ENCODE peak calls at places on chromosomes 7 and 10, in seven cellular contexts. D is CD4-positive, alpha-beta T cell; L is fibroblast of pulmonary artery; C is WTC11; R is adrenal gland; N is DND-41; B is AG10803. X is an unnamed sample.

GRCh38 chr7:128003179-128003578 is 28.1 kb downstream of the LRRC4 start:
- DNase-seq in D (no peak), L (no peak), C (no peak), R (no peak), N (no peak), B (no peak), X (no peak)

GRCh38 chr7:135956393-135956792 is 20.8 kb downstream of the MTPN start:
- DNase-seq in D (no peak), L (no peak), C (no peak), R (no peak), N (no peak), B (no peak), X (no peak)

GRCh38 chr10:46538723-46539426 is 17.6 kb downstream of the GPRIN2 start:
- DNase-seq in D (no peak), L (no peak), C (peak; percentile 1), R (no peak), N (no peak), B (no peak), X (no peak)

GRCh38 chr10:8803992-8804391 is 749.5 kb downstream of the GATA3 start:
- DNase-seq in D (no peak), L (no peak), C (no peak), R (no peak), N (no peak), B (no peak), X (no peak)

GRCh38 chr7:35657125-35657524 is 37.8 kb downstream of the HERPUD2 start:
- DNase-seq in D (no peak), L (no peak), C (no peak), R (no peak), N (no peak), B (no peak), X (no peak)

GRCh38 chr10:42783181-42783549 is 570 bp downstream of the BMS1 start:
- DNase-seq in D (no peak), L (peak; percentile 77), C (no peak), R (peak; percentile 75), N (peak; percentile 8), B (peak; percentile 41), X (no peak)

GRCh38 chr7:132145466-132145865 is 430.8 kb downstream of the PLXNA4 start:
- DNase-seq in D (no peak), L (peak; percentile 65), C (no peak), R (peak; percentile 58), N (no peak), B (peak; percentile 89), X (no peak)

GRCh38 chr7:155032978-155033377 is 30.1 kb upstream of the PAXIP1 start:
- DNase-seq in D (no peak), L (no peak), C (no peak), R (no peak), N (no peak), B (no peak), X (no peak)

GRCh38 chr10:24901686-24902399 is 50.6 kb downstream of the PRTFDC1 start:
- DNase-seq in D (no peak), L (peak; percentile 91), C (no peak), R (peak; percentile 87), N (no peak), B (peak; percentile 92), X (no peak)

GRCh38 chr10:43824934-43825333 is 176.3 kb upstream of the ZNF32 start:
- DNase-seq in D (no peak), L (peak; percentile 64), C (no peak), R (peak; percentile 81), N (no peak), B (peak; percentile 76), X (no peak)

GRCh38 chr10:110629680-110630191 is 14.4 kb upstream of the RBM20 start:
- DNase-seq in D (no peak), L (peak; percentile 13), C (no peak), R (no peak), N (no peak), B (peak; percentile 35), X (no peak)

GRCh38 chr7:94400022-94400421 is 5.3 kb downstream of the COL1A2 start:
- DNase-seq in D (no peak), L (peak; percentile 14), C (no peak), R (no peak), N (no peak), B (peak; percentile 63), X (no peak)

GRCh38 chr10:125375210-125375609 is 214.8 kb upstream of the CTBP2 start:
- DNase-seq in D (no peak), L (no peak), C (no peak), R (no peak), N (no peak), B (no peak), X (no peak)

GRCh38 chr10:125982256-125982948 is 86.0 kb downstream of the FANK1 start:
- DNase-seq in D (no peak), L (peak; percentile 81), C (peak; percentile 33), R (peak; percentile 81), N (peak; percentile 14), B (peak; percentile 69), X (no peak)

GRCh38 chr7:50657341-50657873 is 92.2 kb upstream of the DDC start:
- DNase-seq in D (no peak), L (peak; percentile 84), C (no peak), R (peak; percentile 85), N (no peak), B (peak; percentile 84), X (no peak)
- TF ChIP-seq CTCF in D (no peak), L (peak; percentile 27), C (no peak), R (peak; percentile 51), N (no peak), B (peak; percentile 40), X (no peak)

GRCh38 chr10:96025566-96025965 is 17.8 kb upstream of the CCNJ start:
- DNase-seq in D (no peak), L (peak; percentile 3), C (peak; percentile 52), R (no peak), N (peak; percentile 13), B (peak; percentile 8), X (no peak)
- TF ChIP-seq CTCF in D (no peak), L (peak; percentile 27), C (no peak), R (no peak), N (peak; percentile 40), B (peak; percentile 23), X (peak; percentile 37)

DNA sequence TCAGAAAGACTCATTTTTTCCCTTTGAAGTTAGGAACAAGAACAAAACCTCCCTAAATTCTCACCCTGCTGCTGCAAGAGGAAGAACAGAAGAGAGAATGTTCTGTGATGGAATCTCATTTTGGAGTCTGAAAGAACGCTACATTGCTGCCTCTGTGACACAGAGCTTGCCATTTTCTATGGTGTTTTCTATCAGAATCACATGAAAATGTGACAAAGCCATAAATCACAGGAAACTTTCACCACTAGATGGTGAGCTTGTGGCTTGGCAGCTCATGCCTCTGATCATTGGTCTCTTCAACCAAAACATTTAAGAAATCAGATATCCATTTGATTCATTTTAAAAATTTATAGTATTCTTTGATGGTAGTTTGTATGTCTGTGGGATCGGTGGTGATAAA is 82.9 kb downstream of the CADPS2 start:
- DNase-seq in D (no peak), L (peak; percentile 57), C (no peak), R (peak; percentile 57), N (no peak), B (no peak), X (no peak)
- TF ChIP-seq CTCF in D (no peak), L (peak; percentile 55), C (no peak), R (peak; percentile 51), N (peak; percentile 30), B (no peak), X (peak; percentile 40)

DNA sequence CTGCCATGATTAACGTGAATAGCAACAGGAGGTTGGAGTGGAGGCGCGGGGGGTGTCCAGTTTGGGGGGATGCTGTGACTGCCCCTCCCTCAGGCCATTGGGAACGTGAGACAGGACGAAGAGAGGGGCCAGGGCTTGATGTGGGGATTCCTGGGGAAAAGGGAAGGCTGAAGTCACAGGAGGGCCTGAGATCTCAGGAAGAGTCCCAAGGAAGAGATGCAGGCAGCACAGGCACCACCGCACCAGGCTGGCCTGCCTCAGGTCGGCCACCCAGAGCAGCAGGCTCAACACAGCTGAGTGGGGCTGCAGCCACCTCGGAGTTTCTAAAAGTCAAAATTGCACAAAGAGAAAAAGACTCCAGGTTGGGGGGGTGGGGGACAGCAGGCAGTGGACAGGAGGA is 86.7 kb downstream of the SLIT1 start:
- DNase-seq in D (no peak), L (no peak), C (no peak), R (no peak), N (no peak), B (no peak), X (no peak)
- TF ChIP-seq CTCF in D (no peak), L (no peak), C (no peak), R (no peak), N (no peak), B (no peak), X (no peak)

GRCh38 chr10:4217653-4218052 is 432.6 kb upstream of the KLF6 start:
- DNase-seq in D (no peak), L (no peak), C (no peak), R (no peak), N (no peak), B (no peak), X (no peak)
- TF ChIP-seq CTCF in D (no peak), L (no peak), C (no peak), R (no peak), N (no peak), B (no peak), X (no peak)

GRCh38 chr10:68901106-68901927 is at the start of gene DDX50:
- DNase-seq in D (peak; percentile 89), L (peak; percentile 99), C (peak; percentile 96), R (peak; percentile 100), N (peak; percentile 98), B (peak; percentile 99), X (peak; percentile 90)
- TF ChIP-seq CTCF in D (no peak), L (no peak), C (no peak), R (peak; percentile 40), N (no peak), B (no peak), X (peak; percentile 41)

GRCh38 chr10:14971867-14972448 is 12.8 kb downstream of the MEIG1 start:
- DNase-seq in D (peak; percentile 36), L (peak; percentile 23), C (peak; percentile 61), R (peak; percentile 62), N (peak; percentile 62), B (no peak), X (no peak)
- TF ChIP-seq CTCF in D (peak; percentile 70), L (peak; percentile 60), C (no peak), R (peak; percentile 44), N (peak; percentile 71), B (peak; percentile 45), X (peak; percentile 61)

GRCh38 chr10:28878236-28878970 is 201.1 kb downstream of the BAMBI start:
- DNase-seq in D (no peak), L (no peak), C (no peak), R (peak; percentile 86), N (no peak), B (no peak), X (no peak)
- TF ChIP-seq CTCF in D (no peak), L (no peak), C (no peak), R (no peak), N (no peak), B (no peak), X (no peak)

DNA sequence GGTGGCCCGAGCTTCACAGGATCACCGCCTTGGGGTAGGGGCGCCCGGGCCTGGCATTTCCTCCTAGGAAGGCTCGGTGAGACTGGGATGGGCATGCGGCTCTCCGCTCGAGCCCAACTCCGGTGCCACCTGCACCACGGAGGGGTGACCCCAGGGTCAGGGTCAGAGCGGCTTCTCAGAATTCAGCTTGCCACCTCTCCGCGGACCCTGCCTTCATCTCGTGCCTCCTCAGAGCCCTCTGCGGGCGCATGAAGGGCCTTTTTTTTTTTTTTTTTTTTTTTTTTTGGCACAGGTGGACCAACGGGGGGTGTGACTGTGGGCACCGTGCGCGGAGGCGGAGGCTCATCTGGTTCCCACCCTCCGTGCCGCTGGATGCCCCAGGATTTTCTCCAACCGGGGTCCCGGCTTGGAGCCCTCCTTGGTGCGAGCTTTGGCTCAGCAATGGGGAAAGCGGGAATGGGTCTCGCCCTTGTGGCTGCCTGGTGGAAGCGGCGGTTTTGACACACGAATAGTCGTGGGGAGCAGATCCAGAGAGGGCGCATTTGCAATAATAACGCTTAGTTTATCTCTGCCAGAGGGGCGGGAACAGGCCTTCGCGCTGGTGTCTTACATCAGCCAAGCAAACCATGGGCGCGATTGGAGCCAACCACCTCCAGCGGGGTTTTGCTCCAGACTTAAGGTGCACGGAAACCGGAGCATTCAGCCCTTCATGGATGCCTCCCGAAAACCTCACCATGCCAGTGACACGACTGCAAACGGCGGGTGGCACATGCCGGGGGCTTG is 5.0 kb upstream of the TNRC18 start:
- DNase-seq in D (no peak), L (peak; percentile 87), C (peak; percentile 46), R (peak; percentile 90), N (no peak), B (peak; percentile 90), X (peak; percentile 23)
- TF ChIP-seq CTCF in D (no peak), L (peak; percentile 29), C (no peak), R (peak; percentile 30), N (no peak), B (peak; percentile 37), X (no peak)